ENCODE peak calls at places on chromosomes 12 and 14, in four cellular contexts. J is heart left ventricle, A is BE2C, I is RWPE2. L is an unnamed sample.

GRCh38 chr12:102543494-102543893 is 63.1 kb upstream of the IGF1 start:
- DNase-seq in A (no peak), J (no peak), I (no peak), L (no peak)

GRCh38 chr14:35480119-35480769 is 53.7 kb upstream of the INSM2 start:
- DNase-seq in A (no peak), J (no peak), I (no peak), L (no peak)

GRCh38 chr12:94710933-94711332 is 60.6 kb upstream of the TMCC3 start:
- DNase-seq in A (peak; percentile 39), I (no peak), J (no peak), L (no peak)

GRCh38 chr12:97308576-97309198 is 153.9 kb upstream of the RMST start:
- DNase-seq in I (no peak), A (peak; percentile 19), J (no peak), L (no peak)

GRCh38 chr12:64404470-64405446 is 566 bp downstream of the XPOT start:
- DNase-seq in I (peak; percentile 70), A (peak; percentile 81), J (no peak), L (peak; percentile 70)

GRCh38 chr14:54603362-54603761 is 36.4 kb downstream of the SAMD4A start:
- DNase-seq in A (no peak), I (no peak), J (no peak), L (no peak)

GRCh38 chr14:23047042-23047634 is 5.1 kb downstream of the PSMB11 start:
- DNase-seq in A (no peak), J (no peak), I (no peak), L (no peak)

GRCh38 chr12:6828671-6829531 is 694 bp downstream of the P3H3 start:
- DNase-seq in J (no peak), A (no peak), I (peak; percentile 74), L (no peak)

GRCh38 chr14:20998674-20999366 is at the start of gene SLC39A2:
- DNase-seq in J (no peak), I (no peak), A (peak; percentile 53), L (no peak)

GRCh38 chr14:99460793-99461192 is 19.9 kb downstream of the SETD3 start:
- DNase-seq in A (no peak), J (no peak), I (no peak), L (no peak)

GRCh38 chr14:31990959-31991541 is 86.1 kb upstream of the ARHGAP5 start:
- DNase-seq in I (no peak), A (no peak), J (no peak), L (no peak)

GRCh38 chr14:23182372-23183014 is 967 bp downstream of the SLC7A8 start:
- DNase-seq in J (peak; percentile 68), A (no peak), I (no peak), L (peak; percentile 70)

GRCh38 chr14:36524220-36524837 is 4.3 kb upstream of the NKX2-1 start:
- DNase-seq in J (no peak), I (no peak), A (no peak), L (no peak)

GRCh38 chr12:122021822-122022392 is at the start of gene BCL7A:
- DNase-seq in J (peak; percentile 81), A (peak; percentile 80), I (no peak), L (peak; percentile 72)

GRCh38 chr12:130199536-130200390 is 37.5 kb downstream of the FZD10 start:
- DNase-seq in I (no peak), J (no peak), A (no peak), L (no peak)

GRCh38 chr12:93979189-93979588 is 169.2 kb upstream of the PLXNC1 start:
- DNase-seq in I (no peak), A (no peak), J (no peak), L (no peak)

GRCh38 chr12:81365284-81365683 is 287.4 kb downstream of the ACSS3 start:
- DNase-seq in I (no peak), A (no peak), J (no peak), L (no peak)

GRCh38 chr12:122031342-122032216 is 9.9 kb downstream of the BCL7A start:
- DNase-seq in I (no peak), A (peak; percentile 68), J (no peak), L (peak; percentile 68)

GRCh38 chr12:66103011-66103913 is 27.3 kb downstream of the LLPH start:
- DNase-seq in I (no peak), J (no peak), A (no peak), L (no peak)

GRCh38 chr12:87439990-87440827 is 589.0 kb downstream of the C12orf50 start:
- DNase-seq in I (peak; percentile 71), A (no peak), J (no peak), L (no peak)

GRCh38 chr12:104263580-104264358 is 39.8 kb upstream of the EID3 start:
- DNase-seq in I (peak; percentile 80), A (no peak), J (no peak), L (no peak)

GRCh38 chr12:40104461-40105264 is 1.2 kb downstream of the SLC2A13 start:
- DNase-seq in J (no peak), A (no peak), I (no peak), L (no peak)

GRCh38 chr12:19430988-19431387 is 8.3 kb upstream of the AEBP2 start:
- DNase-seq in J (no peak), A (no peak), I (no peak), L (no peak)

GRCh38 chr14:96049932-96050331 is 10.8 kb downstream of the C14orf132 start:
- DNase-seq in A (no peak), I (no peak), J (no peak), L (no peak)

GRCh38 chr12:50214018-50214417 is 46.8 kb upstream of the CERS5 start:
- DNase-seq in J (no peak), I (no peak), A (no peak), L (no peak)

GRCh38 chr12:85626031-85626781 is 210.0 kb downstream of the RASSF9 start:
- DNase-seq in I (no peak), J (no peak), A (no peak), L (no peak)

GRCh38 chr14:27315947-27316346 is 718.1 kb upstream of the NOVA1 start:
- DNase-seq in I (no peak), J (no peak), A (no peak), L (no peak)

GRCh38 chr12:89345830-89346740 is 6.2 kb downstream of the DUSP6 start:
- DNase-seq in J (peak; percentile 76), A (no peak), I (no peak), L (peak; percentile 80)
- H3K4me3 ChIP-seq in J (peak overlapping the region; percentile 91), A (no peak overlapping the region), I (no peak overlapping the region), L (peak overlapping the region; percentile 89)

GRCh38 chr14:56659964-56660551 is 80.5 kb downstream of the TMEM260 start:
- DNase-seq in J (no peak), A (no peak), I (no peak), L (no peak)
- TF ChIP-seq CTCF in J (peak; percentile 41), A (peak; percentile 79), I (peak; percentile 94), L (peak; percentile 54)

GRCh38 chr12:536751-537150 is 77.0 kb downstream of the B4GALNT3 start:
- DNase-seq in J (no peak), A (no peak), I (no peak), L (no peak)
- H3K4me1 ChIP-seq in J (peaks cover 21% of the 10 kb centered on the region), A (no peaks in the 10 kb centered on the region), I (peaks cover 14% of the 10 kb centered on the region), L (peaks cover 13% of the 10 kb centered on the region)

DNA sequence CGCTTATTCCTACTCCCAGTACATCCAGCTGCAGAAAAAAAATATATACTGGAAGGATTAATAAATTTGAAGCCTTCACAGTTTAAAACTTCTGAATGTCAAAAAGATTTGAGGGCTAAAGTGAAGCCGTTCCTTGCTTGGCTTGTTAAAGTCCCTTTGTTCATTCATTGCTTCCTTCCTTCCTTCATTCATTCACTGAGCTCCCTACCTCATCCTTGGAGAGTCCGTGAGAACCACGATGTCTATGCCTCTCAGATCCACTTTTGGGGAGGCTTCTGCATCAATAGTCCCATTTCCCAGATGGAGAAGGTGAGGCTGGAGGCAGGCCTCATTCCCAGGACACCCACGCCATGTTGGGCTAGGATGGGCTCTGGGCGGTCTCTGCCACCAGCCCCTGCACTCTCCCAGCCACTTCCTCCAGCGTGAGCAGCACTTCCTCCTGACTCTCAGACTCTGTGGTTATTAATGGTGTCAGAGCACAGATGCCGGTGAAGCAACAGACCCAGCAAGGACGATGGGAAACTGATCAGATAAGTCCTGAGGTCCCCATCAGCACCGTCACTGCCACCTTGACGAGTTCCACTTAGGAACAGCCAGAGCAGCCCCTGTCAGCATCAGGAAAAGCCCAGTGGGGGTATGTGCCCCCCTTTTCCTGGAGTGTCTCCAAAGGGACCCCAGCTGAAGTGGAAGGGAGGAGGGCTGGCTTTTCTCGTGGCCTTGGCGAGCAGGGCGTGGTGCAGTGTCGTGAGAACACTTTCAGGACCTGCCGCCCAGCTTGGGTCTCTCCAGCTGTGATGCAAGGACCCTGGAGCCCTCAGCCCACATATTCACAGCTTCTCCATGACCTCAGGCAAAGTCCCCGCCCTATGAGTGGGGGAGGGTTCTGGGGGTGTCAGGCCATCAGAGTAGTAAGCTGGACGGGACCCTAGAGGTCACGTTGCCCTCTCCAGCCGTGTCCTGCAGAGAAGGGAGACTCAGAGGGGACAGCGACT is 21.2 kb downstream of the ASB2 start:
- DNase-seq in I (no peak), A (no peak), J (peak; percentile 62), L (peak; percentile 77)
- H3K4me3 ChIP-seq in I (no peak overlapping the region), A (no peak overlapping the region), J (peak overlapping the region; percentile 49), L (peak overlapping the region; percentile 32)